ENCODE peak calls at places on chromosome 18, in five cellular contexts. One of them, this sample, is unnamed. For H3K4me1, the result is how much of the 10 kb centered on the place peaks cover.

GRCh38 chr18:8754995-8755955 is 49.9 kb downstream of the MTCL1 start:
- DNase-seq in K562: no peak
- DNase-seq in HepG2: no peak
- DNase-seq in HCT116: no peak
- DNase-seq in GM12878: peak
- DNase-seq in this sample: no peak

GRCh38 chr18:73419531-73419930 is 551.7 kb upstream of the NETO1 start:
- DNase-seq in K562: no peak
- DNase-seq in HepG2: no peak
- DNase-seq in HCT116: no peak
- DNase-seq in GM12878: no peak
- DNase-seq in this sample: no peak

GRCh38 chr18:30985753-30986152 is 56.8 kb downstream of the DSC3 start:
- DNase-seq in K562: no peak
- DNase-seq in HepG2: no peak
- DNase-seq in HCT116: no peak
- DNase-seq in GM12878: no peak
- DNase-seq in this sample: no peak

GRCh38 chr18:44826418-44827259 is 146.0 kb downstream of the SETBP1 start:
- DNase-seq in K562: no peak
- DNase-seq in HepG2: no peak
- DNase-seq in HCT116: no peak
- DNase-seq in GM12878: no peak
- DNase-seq in this sample: no peak

GRCh38 chr18:10188971-10189810 is 265.2 kb upstream of the APCDD1 start:
- DNase-seq in K562: no peak
- DNase-seq in HepG2: no peak
- DNase-seq in HCT116: no peak
- DNase-seq in GM12878: no peak
- DNase-seq in this sample: no peak

GRCh38 chr18:1917141-1917540 is 654.2 kb downstream of the METTL4 start:
- DNase-seq in K562: no peak
- DNase-seq in HepG2: no peak
- DNase-seq in HCT116: no peak
- DNase-seq in GM12878: no peak
- DNase-seq in this sample: no peak

GRCh38 chr18:54222922-54223567 is 1.4 kb downstream of the MBD2 start:
- DNase-seq in K562: no peak
- DNase-seq in HepG2: peak
- DNase-seq in HCT116: peak
- DNase-seq in GM12878: peak
- DNase-seq in this sample: no peak

GRCh38 chr18:54766631-54767030 is 61.6 kb upstream of the RAB27B start:
- DNase-seq in K562: no peak
- DNase-seq in HepG2: no peak
- DNase-seq in HCT116: no peak
- DNase-seq in GM12878: no peak
- DNase-seq in this sample: no peak

GRCh38 chr18:69838620-69839411 is 108.9 kb downstream of the CD226 start:
- DNase-seq in K562: peak
- DNase-seq in HepG2: peak
- DNase-seq in HCT116: peak
- DNase-seq in GM12878: peak
- DNase-seq in this sample: peak

GRCh38 chr18:9736942-9737813 is 29.1 kb downstream of the RAB31 start:
- DNase-seq in K562: peak
- DNase-seq in HepG2: no peak
- DNase-seq in HCT116: peak
- DNase-seq in GM12878: no peak
- DNase-seq in this sample: peak

GRCh38 chr18:6628189-6628588 is 101.3 kb upstream of the ARHGAP28 start:
- DNase-seq in K562: no peak
- DNase-seq in HepG2: no peak
- DNase-seq in HCT116: no peak
- DNase-seq in GM12878: no peak
- DNase-seq in this sample: no peak

GRCh38 chr18:48781990-48782368 is 168.8 kb downstream of the SMAD7 start:
- DNase-seq in K562: no peak
- DNase-seq in HepG2: peak
- DNase-seq in HCT116: no peak
- DNase-seq in GM12878: no peak
- DNase-seq in this sample: peak

GRCh38 chr18:48780151-48781001 is 170.4 kb downstream of the SMAD7 start:
- DNase-seq in K562: peak
- DNase-seq in HepG2: no peak
- DNase-seq in HCT116: no peak
- DNase-seq in GM12878: no peak
- DNase-seq in this sample: peak

GRCh38 chr18:48783616-48784520 is 166.9 kb downstream of the SMAD7 start:
- DNase-seq in K562: no peak
- DNase-seq in HepG2: no peak
- DNase-seq in HCT116: no peak
- DNase-seq in GM12878: no peak
- DNase-seq in this sample: no peak

GRCh38 chr18:48781041-48781989 is 169.4 kb downstream of the SMAD7 start:
- DNase-seq in K562: peak
- DNase-seq in HepG2: peak
- DNase-seq in HCT116: no peak
- DNase-seq in GM12878: no peak
- DNase-seq in this sample: peak

DNA sequence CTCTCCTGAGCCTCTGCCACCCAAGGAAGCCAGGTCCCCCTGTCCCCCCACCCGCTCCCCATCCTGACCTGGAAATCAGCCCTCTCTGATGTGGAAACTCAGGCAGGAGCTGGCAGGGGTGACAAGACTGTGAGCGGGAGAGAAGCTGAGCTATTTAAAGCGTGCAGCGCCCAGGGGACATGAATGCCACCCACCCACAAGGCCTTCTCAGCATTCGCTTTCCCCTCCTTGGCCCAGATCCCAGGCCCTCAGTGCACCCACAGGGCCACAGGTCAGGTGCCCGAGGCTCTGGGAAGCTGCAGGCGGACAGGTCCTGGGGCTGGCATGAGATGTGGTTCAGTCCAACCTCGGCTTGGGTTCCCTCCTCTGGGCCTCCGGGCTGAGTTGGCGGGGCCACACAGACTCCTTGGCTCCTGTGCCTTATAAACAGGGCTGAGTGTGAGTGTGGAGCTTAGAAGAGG is 168.4 kb downstream of the SMAD7 start:
- DNase-seq in K562: no peak
- DNase-seq in HepG2: no peak
- DNase-seq in HCT116: no peak
- DNase-seq in GM12878: no peak
- DNase-seq in this sample: no peak
- H3K4me1 ChIP-seq in K562: under half
- H3K4me1 ChIP-seq in HepG2: half or more
- H3K4me1 ChIP-seq in HCT116: under half
- H3K4me1 ChIP-seq in GM12878: half or more
- H3K4me1 ChIP-seq in this sample: half or more

DNA sequence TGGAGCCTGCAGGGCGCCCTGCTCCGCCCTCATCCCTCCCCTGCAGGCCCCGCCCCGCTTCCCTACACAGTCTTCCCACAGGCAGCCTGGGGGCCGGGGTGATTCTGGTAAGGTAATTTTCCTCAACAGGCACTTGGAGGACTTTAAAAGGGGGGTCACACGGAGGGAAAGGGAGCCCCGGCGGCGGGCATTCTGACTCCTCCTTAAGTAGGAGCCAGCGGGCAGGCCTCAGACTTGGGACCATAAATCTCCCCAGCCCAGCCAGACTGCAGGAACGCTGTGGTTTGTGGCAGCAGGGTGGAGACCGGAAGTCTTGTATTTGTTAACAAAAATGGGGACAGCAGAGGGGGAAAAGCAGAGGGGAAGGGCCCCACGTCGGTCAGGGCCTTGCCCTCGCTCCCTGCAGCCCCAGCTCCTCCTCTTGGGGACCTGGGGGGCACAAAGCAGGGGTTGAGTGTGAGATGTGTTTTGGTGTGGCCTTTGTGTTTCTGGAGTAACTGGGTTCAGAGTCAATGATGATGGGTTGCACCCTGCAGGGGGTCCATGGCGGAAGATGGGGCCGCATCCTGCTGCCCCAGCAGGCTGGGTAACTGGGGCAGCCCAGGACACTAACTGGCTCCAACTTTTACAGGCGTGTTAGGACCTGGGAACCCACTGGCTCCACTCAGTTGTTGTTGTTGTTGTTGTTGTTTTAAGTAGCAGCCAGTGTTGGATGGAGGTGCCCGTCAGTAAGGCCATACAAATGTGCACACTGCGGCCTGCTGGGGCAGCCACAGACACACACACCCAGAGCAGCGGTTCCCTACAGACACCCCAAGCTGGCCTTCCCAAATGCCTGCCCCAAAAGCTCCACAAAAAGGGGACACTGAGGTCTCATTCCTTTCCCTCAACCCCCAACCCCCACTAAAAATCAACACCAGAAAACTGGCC is 27.7 kb downstream of the SMAD7 start:
- DNase-seq in K562: peak
- DNase-seq in HepG2: no peak
- DNase-seq in HCT116: no peak
- DNase-seq in GM12878: no peak
- DNase-seq in this sample: no peak
- TF ChIP-seq ZBTB33 in K562: no peak
- TF ChIP-seq ZBTB33 in HepG2: no peak
- TF ChIP-seq ZBTB33 in HCT116: no peak
- TF ChIP-seq ZBTB33 in GM12878: no peak
- TF ChIP-seq ZBTB33 in this sample: peak

DNA sequence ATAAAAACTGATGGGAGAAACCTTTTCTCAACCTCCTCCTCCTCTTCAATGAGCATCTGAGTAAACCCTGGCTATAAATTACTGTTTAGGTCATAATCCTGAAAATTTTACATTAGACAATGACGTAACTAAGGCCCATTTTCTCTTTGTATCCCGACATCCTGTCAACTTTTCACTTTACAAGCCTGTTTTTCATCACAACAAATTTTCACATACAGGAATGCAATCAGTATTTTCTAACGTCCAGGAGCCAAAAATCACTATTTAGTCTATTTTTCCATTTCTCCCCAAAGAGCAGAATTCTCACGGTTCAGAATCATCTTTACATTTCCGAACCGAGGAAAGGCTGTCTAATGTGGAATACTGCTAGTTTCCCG is 1.2 kb downstream of the SPIRE1 start:
- DNase-seq in K562: peak
- DNase-seq in HepG2: no peak
- DNase-seq in HCT116: no peak
- DNase-seq in GM12878: no peak
- DNase-seq in this sample: peak
- TF ChIP-seq RAD21 in K562: no peak
- TF ChIP-seq RAD21 in HepG2: no peak
- TF ChIP-seq RAD21 in HCT116: peak
- TF ChIP-seq RAD21 in GM12878: no peak
- TF ChIP-seq RAD21 in this sample: no peak

GRCh38 chr18:13572148-13572547 is 154.2 kb downstream of the FAM210A start:
- DNase-seq in K562: no peak
- DNase-seq in HepG2: no peak
- DNase-seq in HCT116: no peak
- DNase-seq in GM12878: no peak
- DNase-seq in this sample: no peak

GRCh38 chr18:13574355-13574754 is 152.0 kb downstream of the FAM210A start:
- DNase-seq in K562: no peak
- DNase-seq in HepG2: no peak
- DNase-seq in HCT116: no peak
- DNase-seq in GM12878: no peak
- DNase-seq in this sample: no peak

GRCh38 chr18:13570856-13571495 is 155.4 kb downstream of the FAM210A start:
- DNase-seq in K562: no peak
- DNase-seq in HepG2: no peak
- DNase-seq in HCT116: no peak
- DNase-seq in GM12878: no peak
- DNase-seq in this sample: no peak

GRCh38 chr18:13573750-13574149 is 152.6 kb downstream of the FAM210A start:
- DNase-seq in K562: no peak
- DNase-seq in HepG2: no peak
- DNase-seq in HCT116: no peak
- DNase-seq in GM12878: no peak
- DNase-seq in this sample: no peak

DNA sequence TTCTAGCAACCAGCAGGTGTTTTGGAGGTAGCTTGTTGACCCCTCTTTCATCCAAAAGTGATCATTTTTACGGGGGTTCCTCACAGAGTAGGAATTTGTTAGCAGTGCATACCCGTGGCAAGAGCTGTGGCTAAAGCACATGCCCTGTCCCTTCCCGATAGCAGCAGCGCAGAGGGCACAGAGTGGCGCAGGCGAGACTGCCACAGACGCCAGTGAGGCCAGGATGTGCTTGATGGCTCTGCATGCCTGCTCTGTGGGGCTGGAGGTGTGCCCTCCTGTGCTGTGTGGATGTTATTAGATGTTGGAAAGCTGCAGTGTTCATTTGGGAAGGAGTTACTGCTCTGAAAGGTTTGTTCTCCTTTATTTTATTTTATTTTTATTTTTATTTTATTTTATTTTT is 153.6 kb downstream of the FAM210A start:
- DNase-seq in K562: no peak
- DNase-seq in HepG2: no peak
- DNase-seq in HCT116: no peak
- DNase-seq in GM12878: no peak
- DNase-seq in this sample: no peak
- H3K4me1 ChIP-seq in K562: under half
- H3K4me1 ChIP-seq in HepG2: under half
- H3K4me1 ChIP-seq in HCT116: under half
- H3K4me1 ChIP-seq in GM12878: under half
- H3K4me1 ChIP-seq in this sample: under half

GRCh38 chr18:57429607-57430165 is 5.5 kb upstream of the ONECUT2 start:
- DNase-seq in K562: no peak
- DNase-seq in HepG2: no peak
- DNase-seq in HCT116: no peak
- DNase-seq in GM12878: no peak
- DNase-seq in this sample: no peak
- TF ChIP-seq ZBTB33 in K562: no peak
- TF ChIP-seq ZBTB33 in HepG2: no peak
- TF ChIP-seq ZBTB33 in HCT116: no peak
- TF ChIP-seq ZBTB33 in GM12878: no peak
- TF ChIP-seq ZBTB33 in this sample: no peak

DNA sequence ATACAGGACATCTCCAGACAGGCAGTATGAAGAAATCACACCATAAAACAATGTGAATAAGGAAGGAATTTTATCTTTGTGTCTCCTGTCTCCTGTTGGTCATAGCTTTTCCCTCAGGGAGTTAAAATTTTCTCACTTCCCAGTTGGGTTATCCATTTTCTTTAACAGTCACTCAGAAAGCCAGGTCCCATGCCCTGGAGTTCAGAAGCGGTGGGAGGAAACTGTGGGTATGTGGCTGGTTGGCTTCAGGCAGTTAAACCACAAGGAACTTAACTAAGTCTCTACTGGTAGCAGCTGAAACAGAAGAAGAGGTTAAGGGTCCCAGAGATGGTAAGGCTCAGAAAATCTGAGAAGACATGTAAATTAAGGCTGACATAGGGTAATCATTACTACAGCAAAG is 6.5 kb upstream of the SMAD2 start:
- DNase-seq in K562: no peak
- DNase-seq in HepG2: no peak
- DNase-seq in HCT116: no peak
- DNase-seq in GM12878: no peak
- DNase-seq in this sample: no peak
- TF ChIP-seq RAD21 in K562: no peak
- TF ChIP-seq RAD21 in HepG2: no peak
- TF ChIP-seq RAD21 in HCT116: no peak
- TF ChIP-seq RAD21 in GM12878: no peak
- TF ChIP-seq RAD21 in this sample: no peak

GRCh38 chr18:26466026-26466425 is 82.3 kb downstream of the KCTD1 start:
- DNase-seq in K562: no peak
- DNase-seq in HepG2: no peak
- DNase-seq in HCT116: no peak
- DNase-seq in GM12878: no peak
- DNase-seq in this sample: no peak
- H3K4me1 ChIP-seq in K562: under half
- H3K4me1 ChIP-seq in HepG2: under half
- H3K4me1 ChIP-seq in HCT116: under half
- H3K4me1 ChIP-seq in GM12878: under half
- H3K4me1 ChIP-seq in this sample: under half